ENCODE peak calls at places on chromosome 1, in four cellular contexts. U is stimulated activated CD8-positive, alpha-beta memory T cell treated with anti-CD3 and anti-CD28 coated beads, Interleukin-2, amount 100 ng/mL, for 1 hour; C is SJCRH30; Z is renal cortical epithelial cell. B is an unnamed sample.

GRCh38 chr1:179025975-179026812 is 500 bp downstream of the FAM20B start:
- DNase-seq in U (peak; percentile 45), C (peak; percentile 77), Z (peak; percentile 11), B (peak; percentile 78)

GRCh38 chr1:96445296-96445695 is 276.3 kb upstream of the PTBP2 start:
- DNase-seq in U (no peak), C (no peak), Z (peak; percentile 44), B (no peak)

GRCh38 chr1:12405325-12406217 is 175.7 kb downstream of the VPS13D start:
- DNase-seq in U (no peak), C (no peak), Z (no peak), B (no peak)

GRCh38 chr1:207972350-207972749 is 61.4 kb upstream of the CD34 start:
- DNase-seq in U (no peak), C (no peak), Z (no peak), B (no peak)

GRCh38 chr1:222750651-222751050 is 13.6 kb downstream of the FAM177B start:
- DNase-seq in U (no peak), C (no peak), Z (no peak), B (peak; percentile 52)

GRCh38 chr1:32199043-32199716 is 1.2 kb upstream of the CCDC28B start:
- DNase-seq in U (no peak), C (no peak), Z (no peak), B (no peak)

GRCh38 chr1:190754769-190755168 is 277.1 kb upstream of the BRINP3 start:
- DNase-seq in U (no peak), C (no peak), Z (peak; percentile 29), B (no peak)

GRCh38 chr1:36924282-36924791 is 110.0 kb downstream of the GRIK3 start:
- DNase-seq in U (peak; percentile 2), C (peak; percentile 64), Z (peak; percentile 3), B (no peak)

GRCh38 chr1:22140681-22141080 is 2.2 kb downstream of the WNT4 start:
- DNase-seq in U (no peak), C (no peak), Z (no peak), B (no peak)

GRCh38 chr1:202068596-202068995 is 54.1 kb upstream of the GPR37L1 start:
- DNase-seq in U (no peak), C (peak; percentile 76), Z (no peak), B (no peak)

GRCh38 chr1:183609313-183609712 is 19.1 kb upstream of the NCF2 start:
- DNase-seq in U (no peak), C (no peak), Z (no peak), B (no peak)

GRCh38 chr1:92315766-92316413 is 17.0 kb downstream of the RPAP2 start:
- DNase-seq in U (no peak), C (no peak), Z (no peak), B (no peak)

GRCh38 chr1:203038891-203039608 is 12.8 kb downstream of the PPFIA4 start:
- DNase-seq in U (peak; percentile 33), C (peak; percentile 90), Z (peak; percentile 52), B (peak; percentile 49)

GRCh38 chr1:2334883-2335534 is 56.3 kb downstream of the MORN1 start:
- DNase-seq in U (no peak), C (no peak), Z (no peak), B (no peak)